ENCODE peak calls at places on chromosomes 1 and 21, in nine cellular contexts. U is non-pigmented ciliary epithelial cell; N is CD4-positive, CD25-positive, alpha-beta regulatory T cell; J is stimulated activated CD4-positive, alpha-beta T cell treated with anti-CD3 and anti-CD28 coated beads, TNF-alpha, amount 100 ng/mL, for 1 hour; M is NCI-H1930; D is posterior vena cava; Y is stomach; H is ELR; E is left ventricle myocardium inferior. T is an unnamed sample.

GRCh38 chr1:87203890-87204289 is 124.8 kb upstream of the LMO4 start:
- DNase-seq in Y (no peak), N (no peak), M (no peak), J (no peak), E (no peak), U (peak; percentile 23), H (peak; percentile 79), D (no peak), T (no peak)

GRCh38 chr1:116178837-116179236 is 67.6 kb downstream of the MAB21L3 start:
- DNase-seq in N (no peak), E (no peak), U (no peak), D (no peak), J (no peak), M (no peak), H (no peak), Y (peak; percentile 31), T (no peak)

GRCh38 chr1:113887776-113888175 is 395 bp upstream of the BCL2L15 start:
- DNase-seq in N (no peak), E (no peak), H (peak; percentile 19), U (no peak), J (no peak), Y (no peak), M (no peak), D (no peak), T (no peak)

GRCh38 chr1:42740756-42741580 is 932 bp upstream of the CLDN19 start:
- DNase-seq in H (no peak), D (no peak), E (no peak), M (no peak), N (no peak), Y (no peak), J (no peak), U (no peak), T (no peak)

GRCh38 chr1:167799747-167800146 is 78.0 kb downstream of the MPZL1 start:
- DNase-seq in N (no peak), Y (no peak), M (no peak), H (no peak), J (no peak), U (no peak), D (no peak), E (no peak), T (no peak)

GRCh38 chr1:167713330-167714081 is 8.3 kb upstream of the MPZL1 start:
- DNase-seq in E (no peak), U (no peak), D (peak; percentile 83), M (no peak), N (no peak), Y (no peak), J (no peak), H (peak; percentile 30), T (no peak)

GRCh38 chr1:153251988-153252387 is 7.5 kb upstream of the LORICRIN start:
- DNase-seq in U (no peak), E (no peak), Y (no peak), D (no peak), H (no peak), J (no peak), N (no peak), M (no peak), T (no peak)

GRCh38 chr1:12549460-12550349 is 68.3 kb downstream of the DHRS3 start:
- DNase-seq in Y (peak; percentile 75), N (no peak), J (no peak), H (peak; percentile 95), E (peak; percentile 68), D (peak; percentile 95), U (peak; percentile 91), M (no peak), T (peak; percentile 92)

GRCh38 chr21:21159253-21159899 is 161.2 kb downstream of the NCAM2 start:
- DNase-seq in E (no peak), U (no peak), M (no peak), Y (no peak), D (no peak), N (no peak), J (no peak), H (peak; percentile 25), T (no peak)

GRCh38 chr1:117661027-117661426 is 55.2 kb downstream of the TENT5C start:
- DNase-seq in E (no peak), M (no peak), Y (no peak), H (no peak), U (no peak), D (no peak), N (peak; percentile 55), J (no peak), T (no peak)

GRCh38 chr1:228150458-228151169 is 884 bp downstream of the GJC2 start:
- DNase-seq in Y (no peak), J (no peak), M (no peak), D (peak; percentile 90), H (peak; percentile 35), N (no peak), E (peak; percentile 68), U (no peak), T (no peak)

GRCh38 chr1:230382060-230382491 is 44.1 kb downstream of the PGBD5 start:
- DNase-seq in M (no peak), U (no peak), H (peak; percentile 11), J (no peak), E (no peak), D (no peak), N (no peak), Y (no peak), T (no peak)

GRCh38 chr1:160618763-160619274 is 28.0 kb downstream of the SLAMF1 start:
- DNase-seq in M (no peak), U (no peak), H (peak; percentile 23), D (no peak), E (no peak), J (no peak), Y (no peak), N (peak; percentile 15), T (no peak)

T was measured in BJ.